ENCODE peak calls at places on chromosomes 7 and 10, in six cellular contexts. J, V, O, G, R and Y are unnamed samples.

GRCh38 chr7:98945852-98946251 is 67.5 kb downstream of the TRRAP start:
- DNase-seq in J (no peak), V (no peak), O (no peak), G (no peak), R (no peak), Y (no peak)

GRCh38 chr10:52359466-52359865 is 45.4 kb downstream of the DKK1 start:
- DNase-seq in J (no peak), V (no peak), O (no peak), G (no peak), R (no peak), Y (no peak)

GRCh38 chr7:26489404-26489803 is 197.7 kb downstream of the SNX10 start:
- DNase-seq in J (no peak), V (no peak), O (no peak), G (no peak), R (no peak), Y (no peak)

GRCh38 chr7:29557954-29558353 is 5.7 kb upstream of the PRR15 start:
- DNase-seq in J (no peak), V (no peak), O (peak; percentile 28), G (peak; percentile 12), R (peak; percentile 6), Y (no peak)

GRCh38 chr10:12720217-12720981 is 281.1 kb downstream of the CCDC3 start:
- DNase-seq in J (peak; percentile 75), V (peak; percentile 72), O (peak; percentile 97), G (peak; percentile 41), R (peak; percentile 92), Y (peak; percentile 46)

GRCh38 chr10:3094565-3095168 is 27.3 kb downstream of the PFKP start:
- DNase-seq in J (no peak), V (no peak), O (no peak), G (no peak), R (no peak), Y (no peak)

GRCh38 chr7:32447218-32447617 is 43.0 kb downstream of the LSM5 start:
- DNase-seq in J (no peak), V (no peak), O (no peak), G (no peak), R (no peak), Y (no peak)

GRCh38 chr10:132395704-132396494 is 1.1 kb upstream of the PWWP2B start:
- DNase-seq in J (no peak), V (no peak), O (no peak), G (peak; percentile 85), R (peak; percentile 40), Y (no peak)

GRCh38 chr10:95399167-95399566 is 108.4 kb upstream of the PDLIM1 start:
- DNase-seq in J (no peak), V (no peak), O (no peak), G (no peak), R (no peak), Y (no peak)

GRCh38 chr7:142553216-142553615 is 196.1 kb upstream of the PRSS1 start:
- DNase-seq in J (no peak), V (no peak), O (peak; percentile 43), G (no peak), R (no peak), Y (no peak)

GRCh38 chr7:2734761-2735571 is 47.0 kb downstream of the AMZ1 start:
- DNase-seq in J (no peak), V (no peak), O (no peak), G (peak; percentile 51), R (no peak), Y (no peak)

GRCh38 chr7:136105191-136105590 is 128.0 kb upstream of the MTPN start:
- DNase-seq in J (no peak), V (no peak), O (no peak), G (no peak), R (no peak), Y (no peak)
- H3K4me3 ChIP-seq in J (no peak overlapping the region), V (no peak overlapping the region), O (no peak overlapping the region), G (no peak overlapping the region), R (no peak overlapping the region), Y (no peak overlapping the region)

GRCh38 chr10:78805176-78805575 is 263.6 kb upstream of the ZMIZ1 start:
- DNase-seq in J (peak; percentile 98), V (peak; percentile 86), O (peak; percentile 75), G (peak; percentile 67), R (peak; percentile 19), Y (peak; percentile 97)
- H3K4me3 ChIP-seq in J (no peak overlapping the region), V (no peak overlapping the region), O (no peak overlapping the region), G (no peak overlapping the region), R (no peak overlapping the region), Y (no peak overlapping the region)

DNA sequence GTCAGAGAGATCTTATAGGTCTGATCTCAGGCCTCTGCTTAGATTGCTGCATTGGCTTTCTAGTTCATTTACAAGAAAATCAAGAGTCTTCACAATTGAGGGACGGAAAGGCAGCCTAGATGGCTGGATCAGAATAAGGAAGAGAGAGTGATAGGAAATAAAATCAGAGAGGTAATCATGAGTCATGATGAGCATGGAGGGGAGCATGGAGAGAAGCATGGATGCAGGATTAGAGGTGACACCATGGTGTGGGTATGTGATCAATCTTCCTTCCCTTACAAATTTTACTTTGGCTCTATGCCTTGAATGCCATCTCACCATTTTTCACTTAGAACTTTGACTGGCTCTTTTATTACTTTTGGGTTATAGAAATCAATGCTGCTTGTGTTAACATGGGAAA is 1.4 kb downstream of the BCCIP start:
- DNase-seq in J (no peak), V (no peak), O (peak; percentile 55), G (no peak), R (peak; percentile 24), Y (no peak)
- H3K4me3 ChIP-seq in J (peak overlapping the region; percentile 64), V (peak overlapping the region; percentile 81), O (peak overlapping the region; percentile 81), G (peak overlapping the region; percentile 99), R (peak overlapping the region; percentile 88), Y (peak overlapping the region; percentile 96)

GRCh38 chr10:61989995-61990760 is 88.7 kb downstream of the ARID5B start:
- DNase-seq in J (no peak), V (no peak), O (no peak), G (no peak), R (no peak), Y (no peak)

GRCh38 chr10:61986357-61986756 is 84.9 kb downstream of the ARID5B start:
- DNase-seq in J (no peak), V (no peak), O (no peak), G (no peak), R (no peak), Y (no peak)

GRCh38 chr10:61986788-61987187 is 85.3 kb downstream of the ARID5B start:
- DNase-seq in J (no peak), V (no peak), O (no peak), G (no peak), R (no peak), Y (no peak)

GRCh38 chr10:61987537-61987936 is 86.0 kb downstream of the ARID5B start:
- DNase-seq in J (no peak), V (no peak), O (no peak), G (no peak), R (no peak), Y (no peak)

GRCh38 chr10:61987951-61988379 is 86.5 kb downstream of the ARID5B start:
- DNase-seq in J (no peak), V (no peak), O (no peak), G (no peak), R (no peak), Y (no peak)
- H3K4me3 ChIP-seq in J (no peak overlapping the region), V (no peak overlapping the region), O (no peak overlapping the region), G (peak overlapping the region; percentile 19), R (no peak overlapping the region), Y (no peak overlapping the region)

DNA sequence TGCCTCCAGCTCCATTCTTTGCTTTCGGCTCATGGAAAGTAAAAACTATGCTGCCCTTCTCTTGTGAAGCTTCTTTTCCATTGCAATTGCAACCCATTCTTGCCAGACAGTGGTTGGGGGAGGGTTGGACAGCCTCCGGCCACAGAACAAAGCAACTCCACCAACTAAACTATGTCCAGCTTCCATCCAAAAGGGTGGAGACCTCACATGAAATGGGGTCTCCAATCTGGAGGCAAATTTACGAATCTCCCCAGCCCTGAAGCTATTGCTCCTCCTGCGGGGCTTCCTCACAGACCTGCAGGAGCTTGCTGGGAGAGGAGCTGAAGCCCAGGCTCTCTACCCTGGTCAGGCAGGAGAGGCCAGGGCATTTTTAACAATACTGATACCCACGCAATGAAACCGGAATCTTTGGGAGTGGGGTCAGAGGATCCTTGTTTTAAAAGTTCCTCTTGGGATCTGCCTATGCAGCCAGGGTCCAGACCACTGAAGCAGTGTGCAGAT is 576 bp downstream of the GPNMB start:
- DNase-seq in J (no peak), V (no peak), O (no peak), G (no peak), R (no peak), Y (no peak)
- H3K4me3 ChIP-seq in J (peak overlapping the region; percentile 22), V (peak overlapping the region; percentile 33), O (peak overlapping the region; percentile 3), G (peak overlapping the region; percentile 57), R (no peak overlapping the region), Y (no peak overlapping the region)